ENCODE peak calls at places on chromosomes 3 and 15, in four cellular contexts. G, W, R and I are unnamed samples.

GRCh38 chr3:123371859-123372767 is 76.8 kb downstream of the ADCY5 start:
- DNase-seq in W (no peak), R (no peak), G (no peak), I (no peak)

GRCh38 chr3:15010664-15011063 is 54.5 kb downstream of the MRPS25 start:
- DNase-seq in G (no peak), W (no peak), R (no peak), I (no peak)

GRCh38 chr15:50907866-50908208 is 646 bp upstream of the AP4E1 start:
- DNase-seq in W (no peak), G (no peak), R (no peak), I (no peak)

GRCh38 chr3:188102861-188103547 is 51.0 kb upstream of the LPP start:
- DNase-seq in W (no peak), G (no peak), R (no peak), I (no peak)

GRCh38 chr3:161444678-161445077 is 51.9 kb upstream of the OTOL1 start:
- DNase-seq in W (no peak), R (no peak), G (no peak), I (no peak)

GRCh38 chr3:16885588-16885903 is 791 bp downstream of the PLCL2 start:
- DNase-seq in G (no peak), W (no peak), R (no peak), I (no peak)

GRCh38 chr15:84898761-84899160 is 14.3 kb downstream of the SLC28A1 start:
- DNase-seq in R (no peak), G (no peak), W (no peak), I (no peak)

GRCh38 chr3:62592408-62592807 is 219.1 kb upstream of the FEZF2 start:
- DNase-seq in G (no peak), R (no peak), W (no peak), I (no peak)

GRCh38 chr15:55530861-55531313 is 22.9 kb upstream of the DNAAF4 start:
- DNase-seq in G (no peak), R (no peak), W (peak; percentile 42), I (no peak)

GRCh38 chr3:11054739-11055438 is 62.3 kb downstream of the SLC6A1 start:
- DNase-seq in R (no peak), W (no peak), G (no peak), I (no peak)

GRCh38 chr3:24220859-24221657 is 273.6 kb downstream of the THRB start:
- DNase-seq in W (peak; percentile 68), R (no peak), G (peak; percentile 14), I (no peak)

GRCh38 chr15:31361764-31362120 is 35.1 kb downstream of the KLF13 start:
- DNase-seq in W (no peak), G (no peak), R (no peak), I (no peak)

GRCh38 chr3:196169836-196170240 is 41.4 kb downstream of the ZDHHC19 start:
- DNase-seq in W (no peak), R (no peak), G (no peak), I (no peak)

GRCh38 chr3:107644631-107645030 is 121.9 kb downstream of the BBX start:
- DNase-seq in W (no peak), G (no peak), R (no peak), I (no peak)

GRCh38 chr3:22729212-22729611 is 473.9 kb upstream of the UBE2E2 start:
- DNase-seq in G (no peak), W (no peak), R (no peak), I (no peak)

GRCh38 chr15:57171414-57171813 is 204.9 kb upstream of the CGNL1 start:
- DNase-seq in W (no peak), R (no peak), G (no peak), I (no peak)

GRCh38 chr3:53426918-53427317 is 67.5 kb upstream of the CACNA1D start:
- DNase-seq in W (no peak), G (no peak), R (no peak), I (no peak)

GRCh38 chr3:178966299-178967183 is 105.1 kb downstream of the ZMAT3 start:
- DNase-seq in W (no peak), G (no peak), R (peak; percentile 33), I (peak; percentile 29)

GRCh38 chr3:40116478-40117162 is 192.9 kb upstream of the EIF1B start:
- DNase-seq in R (no peak), W (no peak), G (no peak), I (no peak)

GRCh38 chr3:142929109-142929508 is 34.4 kb downstream of the PAQR9 start:
- DNase-seq in G (peak; percentile 28), R (no peak), W (no peak), I (peak; percentile 16)

GRCh38 chr15:55255714-55256113 is 33.9 kb downstream of the RAB27A start:
- DNase-seq in G (no peak), R (no peak), W (no peak), I (no peak)

GRCh38 chr15:31322486-31322885 is 4.1 kb upstream of the KLF13 start:
- DNase-seq in W (no peak), G (no peak), R (no peak), I (no peak)

GRCh38 chr3:50494136-50494535 is 9.3 kb downstream of the CACNA2D2 start:
- DNase-seq in R (no peak), G (no peak), W (no peak), I (no peak)

GRCh38 chr3:11717768-11718581 is 74.3 kb upstream of the VGLL4 start:
- DNase-seq in R (no peak), W (no peak), G (peak; percentile 65), I (no peak)

GRCh38 chr3:149968216-149968615 is 2.5 kb downstream of the PFN2 start:
- DNase-seq in W (no peak), R (no peak), G (no peak), I (no peak)

GRCh38 chr3:119871571-119871970 is 89.7 kb downstream of the NR1I2 start:
- DNase-seq in W (no peak), G (no peak), R (no peak), I (no peak)

GRCh38 chr15:64288999-64289398 is 67.0 kb downstream of the CSNK1G1 start:
- DNase-seq in R (no peak), G (no peak), W (no peak), I (no peak)

GRCh38 chr15:34853001-34853758 is 57.8 kb upstream of the ACTC1 start:
- DNase-seq in R (no peak), W (no peak), G (no peak), I (no peak)

GRCh38 chr3:100155105-100155504 is 40.8 kb upstream of the FILIP1L start:
- DNase-seq in R (no peak), W (no peak), G (no peak), I (no peak)

GRCh38 chr3:71101014-71101413 is 482.5 kb downstream of the FOXP1 start:
- DNase-seq in R (no peak), G (no peak), W (no peak), I (no peak)

GRCh38 chr15:44215594-44215993 is 20.5 kb upstream of the FRMD5 start:
- DNase-seq in W (peak; percentile 45), R (no peak), G (no peak), I (no peak)

GRCh38 chr15:75661779-75662140 is 14.0 kb downstream of the SNX33 start:
- DNase-seq in G (no peak), W (no peak), R (no peak), I (no peak)

GRCh38 chr15:75659928-75660645 is 12.4 kb downstream of the SNX33 start:
- DNase-seq in R (no peak), G (no peak), W (no peak), I (no peak)

GRCh38 chr15:75662823-75663519 is 15.3 kb downstream of the SNX33 start:
- DNase-seq in W (no peak), G (no peak), R (no peak), I (no peak)

GRCh38 chr15:75659141-75659771 is 11.5 kb downstream of the SNX33 start:
- DNase-seq in W (no peak), R (no peak), G (no peak), I (no peak)

GRCh38 chr15:75661041-75661778 is 13.5 kb downstream of the SNX33 start:
- DNase-seq in W (peak; percentile 81), R (no peak), G (peak; percentile 81), I (no peak)
- H3K4me3 ChIP-seq in W (peak overlapping the region; percentile 29), R (no peak overlapping the region), G (no peak overlapping the region), I (no peak overlapping the region)

GRCh38 chr15:66007663-66008262 is 138.5 kb downstream of the RAB11A start:
- DNase-seq in W (no peak), G (no peak), R (no peak), I (no peak)
- TF ChIP-seq CTCF in W (no peak), G (no peak), R (peak; percentile 35), I (peak; percentile 45)

GRCh38 chr3:139660269-139660668 is 17.5 kb downstream of the NMNAT3 start:
- DNase-seq in G (no peak), R (no peak), W (no peak), I (no peak)
- H3K4me3 ChIP-seq in G (no peak overlapping the region), R (no peak overlapping the region), W (no peak overlapping the region), I (no peak overlapping the region)

GRCh38 chr15:79088426-79089205 is 2.0 kb downstream of the RASGRF1 start:
- DNase-seq in W (no peak), G (no peak), R (no peak), I (no peak)
- TF ChIP-seq CTCF in W (no peak), G (no peak), R (no peak), I (no peak)

GRCh38 chr3:38346584-38347410 is at the start of gene XYLB:
- DNase-seq in R (peak; percentile 91), W (peak; percentile 55), G (peak; percentile 79), I (peak; percentile 37)
- H3K4me3 ChIP-seq in R (peak within 1 kb of the TSS; percentile 77), W (peak within 1 kb of the TSS; percentile 80), G (peak within 1 kb of the TSS; percentile 84), I (peak within 1 kb of the TSS; percentile 87)

DNA sequence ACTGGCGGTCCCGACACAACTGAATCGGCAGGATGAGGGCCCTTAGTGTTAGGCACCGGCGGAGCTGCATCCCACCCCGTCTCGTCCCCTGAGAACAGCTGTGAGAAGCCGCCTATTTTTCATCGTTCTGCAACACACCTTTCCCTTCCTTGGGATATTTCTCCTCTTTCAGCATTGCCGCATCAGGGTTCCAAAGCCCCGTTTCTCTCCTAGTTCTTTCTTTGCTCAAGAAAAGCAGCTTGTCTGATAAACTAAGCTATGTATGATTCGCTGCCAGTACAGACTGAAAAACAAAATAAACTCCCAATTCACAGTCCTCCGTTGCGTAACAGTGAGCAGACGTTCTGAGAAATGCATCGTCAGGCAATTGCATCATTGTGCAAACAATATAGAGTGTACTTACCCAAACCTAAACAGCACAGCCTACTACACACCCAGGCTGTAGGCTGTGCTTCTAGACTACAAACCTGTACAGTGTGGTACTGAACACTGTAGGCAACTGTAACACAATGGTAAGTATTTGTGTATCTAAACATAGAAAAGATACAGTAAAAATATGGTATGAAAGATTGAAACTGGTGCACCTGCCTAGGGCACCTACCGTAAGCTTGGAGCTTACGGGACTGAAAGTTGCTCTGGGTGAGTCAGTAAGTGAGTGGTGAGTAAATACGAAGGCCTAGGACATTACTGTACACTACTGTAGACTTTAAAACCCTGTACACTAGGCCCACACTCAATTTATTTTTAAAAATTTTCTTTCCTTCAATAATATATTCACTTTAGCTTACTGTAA is 8.9 kb upstream of the ADAMTS17 start:
- DNase-seq in R (no peak), G (no peak), W (no peak), I (no peak)
- TF ChIP-seq CTCF in R (no peak), G (no peak), W (no peak), I (no peak)

GRCh38 chr15:77630956-77631789 is 1.5 kb downstream of the LINGO1 start:
- DNase-seq in G (no peak), R (no peak), W (no peak), I (no peak)
- H3K4me3 ChIP-seq in G (peak overlapping the region; percentile 47), R (no peak overlapping the region), W (no peak overlapping the region), I (no peak overlapping the region)